ENCODE peak calls at places on chromosome 16, in six cellular contexts. T, F, W, I, Y and O are unnamed samples.

GRCh38 chr16:17556276-17557052 is 85.7 kb upstream of the XYLT1 start:
- DNase-seq in T (no peak), F (no peak), W (no peak), I (peak), Y (peak), O (no peak)

GRCh38 chr16:73527191-73527590 is 479.3 kb upstream of the ZFHX3 start:
- DNase-seq in T (no peak), F (no peak), W (no peak), I (no peak), Y (peak), O (no peak)

GRCh38 chr16:89261691-89262563 is 44.4 kb downstream of the ZNF778 start:
- DNase-seq in T (no peak), F (no peak), W (no peak), I (no peak), Y (peak), O (no peak)

GRCh38 chr16:86287641-86288201 is 222.6 kb upstream of the FOXF1 start:
- DNase-seq in T (no peak), F (no peak), W (no peak), I (no peak), Y (no peak), O (no peak)

GRCh38 chr16:28951410-28951943 is 740 bp downstream of the NFATC2IP start:
- DNase-seq in T (no peak), F (no peak), W (peak), I (no peak), Y (no peak), O (no peak)

GRCh38 chr16:27430923-27431484 is 29.0 kb downstream of the IL21R start:
- DNase-seq in T (no peak), F (no peak), W (no peak), I (no peak), Y (peak), O (peak)

GRCh38 chr16:51321251-51321650 is 170.2 kb upstream of the SALL1 start:
- DNase-seq in T (no peak), F (no peak), W (no peak), I (no peak), Y (no peak), O (no peak)

GRCh38 chr16:6725634-6726331 is 606.9 kb upstream of the RBFOX1 start:
- DNase-seq in T (no peak), F (no peak), W (no peak), I (no peak), Y (no peak), O (no peak)

GRCh38 chr16:19008245-19008644 is 24.5 kb downstream of the TMC7 start:
- DNase-seq in T (no peak), F (no peak), W (no peak), I (no peak), Y (peak), O (no peak)

GRCh38 chr16:88376053-88376834 is 6.5 kb upstream of the ZNF469 start:
- DNase-seq in T (no peak), F (no peak), W (peak), I (peak), Y (no peak), O (no peak)

GRCh38 chr16:928526-928925 is 42.3 kb downstream of the LMF1 start:
- DNase-seq in T (no peak), F (no peak), W (no peak), I (no peak), Y (no peak), O (no peak)

GRCh38 chr16:56451753-56452689 is 667 bp downstream of the OGFOD1 start:
- DNase-seq in T (no peak), F (no peak), W (no peak), I (peak), Y (peak), O (no peak)

GRCh38 chr16:70553645-70554044 is 30.0 kb downstream of the SF3B3 start:
- DNase-seq in T (no peak), F (no peak), W (no peak), I (no peak), Y (peak), O (no peak)

GRCh38 chr16:68987734-68988457 is 117.6 kb upstream of the HAS3 start:
- DNase-seq in T (no peak), F (no peak), W (no peak), I (no peak), Y (no peak), O (no peak)

GRCh38 chr16:46996391-46996790 is 22.9 kb upstream of the DNAJA2 start:
- DNase-seq in T (no peak), F (no peak), W (no peak), I (no peak), Y (no peak), O (no peak)

GRCh38 chr16:57754354-57755060 is 18.9 kb downstream of the KATNB1 start:
- DNase-seq in T (no peak), F (no peak), W (no peak), I (no peak), Y (no peak), O (no peak)

GRCh38 chr16:2874032-2874431 is 9.0 kb upstream of the FLYWCH2 start:
- DNase-seq in T (no peak), F (no peak), W (no peak), I (no peak), Y (no peak), O (no peak)

GRCh38 chr16:3761375-3762079 is 44.2 kb upstream of the TRAP1 start:
- DNase-seq in T (no peak), F (no peak), W (no peak), I (no peak), Y (no peak), O (no peak)

GRCh38 chr16:83994703-83995102 is 26.7 kb downstream of the NECAB2 start:
- DNase-seq in T (no peak), F (no peak), W (no peak), I (no peak), Y (peak), O (no peak)

GRCh38 chr16:31177136-31177535 is 2.8 kb upstream of the FUS start:
- DNase-seq in T (peak), F (peak), W (no peak), I (no peak), Y (peak), O (peak)

GRCh38 chr16:3861808-3862451 is 18.6 kb downstream of the CREBBP start:
- DNase-seq in T (no peak), F (no peak), W (no peak), I (no peak), Y (peak), O (no peak)

GRCh38 chr16:72241930-72242329 is 70.0 kb upstream of the PMFBP1 start:
- DNase-seq in T (no peak), F (no peak), W (no peak), I (peak), Y (peak), O (no peak)

GRCh38 chr16:75219838-75220237 is 1.1 kb downstream of the CTRB1 start:
- DNase-seq in T (no peak), F (no peak), W (no peak), I (no peak), Y (no peak), O (no peak)

GRCh38 chr16:58459344-58460218 is 40.4 kb upstream of the NDRG4 start:
- DNase-seq in T (peak), F (no peak), W (no peak), I (no peak), Y (peak), O (no peak)

GRCh38 chr16:8880839-8881510 is 1.2 kb upstream of the LITAFD start:
- DNase-seq in T (no peak), F (no peak), W (no peak), I (no peak), Y (no peak), O (no peak)

GRCh38 chr16:57564571-57565270 is 22.3 kb downstream of the ADGRG5 start:
- DNase-seq in T (no peak), F (no peak), W (no peak), I (no peak), Y (peak), O (no peak)